ENCODE peak calls at places on chromosomes 11 and 22, in nine cellular contexts. One of them, this sample, is unnamed.

GRCh38 chr11:25794804-25795203 is 537.1 kb upstream of the ANO3 start:
- DNase-seq in psoas muscle: no peak
- DNase-seq in IMR-90: no peak
- DNase-seq in adrenal gland: no peak
- DNase-seq in H1: no peak
- DNase-seq in endothelial cell of umbilical vein: no peak
- DNase-seq in cardiac muscle cell: no peak
- DNase-seq in A549: no peak
- DNase-seq in ascending aorta: no peak
- DNase-seq in this sample: no peak

GRCh38 chr11:76984741-76985140 is 49.5 kb upstream of the B3GNT6 start:
- DNase-seq in psoas muscle: no peak
- DNase-seq in IMR-90: no peak
- DNase-seq in adrenal gland: no peak
- DNase-seq in H1: no peak
- DNase-seq in endothelial cell of umbilical vein: no peak
- DNase-seq in cardiac muscle cell: no peak
- DNase-seq in A549: no peak
- DNase-seq in ascending aorta: no peak
- DNase-seq in this sample: no peak

GRCh38 chr11:75513250-75513649 is 12.5 kb downstream of the GDPD5 start:
- DNase-seq in psoas muscle: no peak
- DNase-seq in IMR-90: peak; percentile 92
- DNase-seq in adrenal gland: no peak
- DNase-seq in H1: no peak
- DNase-seq in endothelial cell of umbilical vein: peak; percentile 53
- DNase-seq in cardiac muscle cell: peak; percentile 48
- DNase-seq in A549: peak; percentile 38
- DNase-seq in ascending aorta: no peak
- DNase-seq in this sample: no peak

GRCh38 chr11:104873252-104873651 is 25.0 kb downstream of the CASP12 start:
- DNase-seq in psoas muscle: no peak
- DNase-seq in IMR-90: no peak
- DNase-seq in adrenal gland: no peak
- DNase-seq in H1: no peak
- DNase-seq in endothelial cell of umbilical vein: no peak
- DNase-seq in cardiac muscle cell: no peak
- DNase-seq in A549: no peak
- DNase-seq in ascending aorta: no peak
- DNase-seq in this sample: no peak

GRCh38 chr11:61473370-61474025 is 35.1 kb upstream of the LRRC10B start:
- DNase-seq in psoas muscle: no peak
- DNase-seq in IMR-90: peak; percentile 28
- DNase-seq in adrenal gland: no peak
- DNase-seq in H1: no peak
- DNase-seq in endothelial cell of umbilical vein: no peak
- DNase-seq in cardiac muscle cell: peak; percentile 32
- DNase-seq in A549: no peak
- DNase-seq in ascending aorta: no peak
- DNase-seq in this sample: no peak

GRCh38 chr11:60795291-60795690 is 10.2 kb downstream of the MS4A10 start:
- DNase-seq in psoas muscle: peak; percentile 26
- DNase-seq in IMR-90: no peak
- DNase-seq in adrenal gland: no peak
- DNase-seq in H1: no peak
- DNase-seq in endothelial cell of umbilical vein: no peak
- DNase-seq in cardiac muscle cell: no peak
- DNase-seq in A549: no peak
- DNase-seq in ascending aorta: no peak
- DNase-seq in this sample: no peak

GRCh38 chr11:121141051-121141450 is 40.0 kb downstream of the TECTA start:
- DNase-seq in psoas muscle: no peak
- DNase-seq in IMR-90: peak; percentile 4
- DNase-seq in adrenal gland: no peak
- DNase-seq in H1: no peak
- DNase-seq in endothelial cell of umbilical vein: no peak
- DNase-seq in cardiac muscle cell: no peak
- DNase-seq in A549: no peak
- DNase-seq in ascending aorta: no peak
- DNase-seq in this sample: no peak

GRCh38 chr11:15194671-15195415 is 80.1 kb downstream of the INSC start:
- DNase-seq in psoas muscle: no peak
- DNase-seq in IMR-90: peak; percentile 82
- DNase-seq in adrenal gland: no peak
- DNase-seq in H1: peak; percentile 2
- DNase-seq in endothelial cell of umbilical vein: no peak
- DNase-seq in cardiac muscle cell: no peak
- DNase-seq in A549: no peak
- DNase-seq in ascending aorta: no peak
- DNase-seq in this sample: no peak

GRCh38 chr11:11724994-11725393 is 103.2 kb upstream of the GALNT18 start:
- DNase-seq in psoas muscle: no peak
- DNase-seq in IMR-90: no peak
- DNase-seq in adrenal gland: no peak
- DNase-seq in H1: no peak
- DNase-seq in endothelial cell of umbilical vein: no peak
- DNase-seq in cardiac muscle cell: no peak
- DNase-seq in A549: no peak
- DNase-seq in ascending aorta: no peak
- DNase-seq in this sample: no peak

GRCh38 chr22:20430101-20430640 is 7.5 kb downstream of the SCARF2 start:
- DNase-seq in psoas muscle: peak; percentile 55
- DNase-seq in IMR-90: no peak
- DNase-seq in adrenal gland: no peak
- DNase-seq in H1: no peak
- DNase-seq in endothelial cell of umbilical vein: no peak
- DNase-seq in cardiac muscle cell: no peak
- DNase-seq in A549: no peak
- DNase-seq in ascending aorta: no peak
- DNase-seq in this sample: no peak

DNA sequence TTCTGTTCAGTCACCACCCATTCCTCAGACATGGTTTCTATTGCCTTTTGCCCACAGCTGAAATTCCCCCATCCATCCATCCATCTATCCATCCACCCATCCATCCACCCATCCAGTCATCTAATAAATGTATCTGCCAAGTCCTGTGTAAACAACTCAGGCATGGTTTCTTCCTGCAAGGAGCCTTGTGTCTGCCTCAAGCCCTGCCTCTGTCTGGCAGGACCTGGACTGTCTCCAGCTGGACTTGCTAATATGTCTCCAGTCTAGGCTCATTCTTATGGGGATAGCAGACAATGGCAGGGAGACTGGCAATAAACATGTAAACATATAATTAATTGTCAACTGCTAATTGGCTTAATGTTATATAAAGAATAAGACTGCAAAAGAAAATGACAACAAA is 64.7 kb upstream of the AMPD3 start:
- DNase-seq in psoas muscle: no peak
- DNase-seq in IMR-90: no peak
- DNase-seq in adrenal gland: no peak
- DNase-seq in H1: peak; percentile 13
- DNase-seq in endothelial cell of umbilical vein: peak; percentile 43
- DNase-seq in cardiac muscle cell: no peak
- DNase-seq in A549: no peak
- DNase-seq in ascending aorta: no peak
- DNase-seq in this sample: no peak
- H3K4me1 ChIP-seq in psoas muscle: peaks cover 11% of the 10 kb centered on the region
- H3K4me1 ChIP-seq in IMR-90: peaks cover 51% of the 10 kb centered on the region
- H3K4me1 ChIP-seq in adrenal gland: no peaks in the 10 kb centered on the region
- H3K4me1 ChIP-seq in H1: peaks cover 6% of the 10 kb centered on the region
- H3K4me1 ChIP-seq in endothelial cell of umbilical vein: no peaks in the 10 kb centered on the region
- H3K4me1 ChIP-seq in cardiac muscle cell: no peaks in the 10 kb centered on the region
- H3K4me1 ChIP-seq in A549: peaks cover 64% of the 10 kb centered on the region
- H3K4me1 ChIP-seq in ascending aorta: peaks cover 6% of the 10 kb centered on the region
- H3K4me1 ChIP-seq in this sample: peaks cover 7% of the 10 kb centered on the region

GRCh38 chr11:35617316-35617686 is 959 bp upstream of the FJX1 start:
- DNase-seq in psoas muscle: no peak
- DNase-seq in IMR-90: no peak
- DNase-seq in adrenal gland: no peak
- DNase-seq in H1: no peak
- DNase-seq in endothelial cell of umbilical vein: no peak
- DNase-seq in cardiac muscle cell: no peak
- DNase-seq in A549: no peak
- DNase-seq in ascending aorta: no peak
- DNase-seq in this sample: no peak
- H3K27ac ChIP-seq in psoas muscle: no peak overlapping the region
- H3K27ac ChIP-seq in IMR-90: peak overlapping the region; percentile 90
- H3K27ac ChIP-seq in adrenal gland: peak overlapping the region; percentile 93
- H3K27ac ChIP-seq in H1: no peak overlapping the region
- H3K27ac ChIP-seq in endothelial cell of umbilical vein: peak overlapping the region; percentile 92
- H3K27ac ChIP-seq in cardiac muscle cell: no peak overlapping the region
- H3K27ac ChIP-seq in A549: peak overlapping the region; percentile 97
- H3K27ac ChIP-seq in ascending aorta: no peak overlapping the region
- H3K27ac ChIP-seq in this sample: no peak overlapping the region

DNA sequence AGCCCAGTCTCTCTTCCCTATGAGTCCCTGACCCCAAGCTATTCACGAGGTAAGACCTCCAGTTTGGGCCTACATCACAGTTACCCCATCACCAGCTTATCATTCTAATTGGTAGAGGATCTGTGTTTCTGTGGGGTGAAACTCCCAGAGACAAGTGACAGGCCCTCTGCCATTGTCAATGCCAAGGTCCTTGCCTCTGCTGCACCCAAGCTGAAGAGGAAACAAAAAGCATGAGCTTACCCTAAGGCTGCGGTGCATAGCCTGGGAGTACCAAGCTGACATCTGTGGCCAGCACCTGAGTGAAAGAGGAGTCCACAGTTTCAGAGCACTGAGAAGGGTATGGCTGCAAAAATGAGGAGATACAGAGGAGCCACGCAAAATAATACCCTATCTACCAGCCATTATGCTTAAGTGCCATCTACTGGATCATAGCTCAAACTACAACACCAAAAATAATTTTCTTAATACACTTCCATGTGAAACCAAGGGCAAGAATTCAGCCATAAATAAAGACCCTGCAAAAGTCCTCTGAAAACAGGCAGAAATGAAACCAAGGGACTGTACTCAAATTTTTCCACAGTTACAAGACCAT is 62.3 kb upstream of the ANO5 start:
- DNase-seq in psoas muscle: no peak
- DNase-seq in IMR-90: no peak
- DNase-seq in adrenal gland: no peak
- DNase-seq in H1: peak; percentile 49
- DNase-seq in endothelial cell of umbilical vein: no peak
- DNase-seq in cardiac muscle cell: no peak
- DNase-seq in A549: no peak
- DNase-seq in ascending aorta: no peak
- DNase-seq in this sample: no peak
- TF ChIP-seq CTCF in psoas muscle: peak; percentile 64
- TF ChIP-seq CTCF in IMR-90: peak; percentile 14
- TF ChIP-seq CTCF in adrenal gland: peak; percentile 24
- TF ChIP-seq CTCF in H1: peak; percentile 53
- TF ChIP-seq CTCF in endothelial cell of umbilical vein: no peak
- TF ChIP-seq CTCF in cardiac muscle cell: no peak
- TF ChIP-seq CTCF in A549: peak; percentile 52
- TF ChIP-seq CTCF in ascending aorta: peak; percentile 44
- TF ChIP-seq CTCF in this sample: peak; percentile 47

GRCh38 chr11:7577883-7578242 is 64.1 kb downstream of the PPFIBP2 start:
- DNase-seq in psoas muscle: no peak
- DNase-seq in IMR-90: peak; percentile 49
- DNase-seq in adrenal gland: no peak
- DNase-seq in H1: no peak
- DNase-seq in endothelial cell of umbilical vein: peak; percentile 57
- DNase-seq in cardiac muscle cell: peak; percentile 72
- DNase-seq in A549: no peak
- DNase-seq in ascending aorta: no peak
- DNase-seq in this sample: no peak

GRCh38 chr11:7578276-7578955 is 64.6 kb downstream of the PPFIBP2 start:
- DNase-seq in psoas muscle: no peak
- DNase-seq in IMR-90: no peak
- DNase-seq in adrenal gland: no peak
- DNase-seq in H1: no peak
- DNase-seq in endothelial cell of umbilical vein: no peak
- DNase-seq in cardiac muscle cell: no peak
- DNase-seq in A549: no peak
- DNase-seq in ascending aorta: no peak
- DNase-seq in this sample: no peak

GRCh38 chr11:7576671-7577225 is 62.9 kb downstream of the PPFIBP2 start:
- DNase-seq in psoas muscle: peak; percentile 60
- DNase-seq in IMR-90: peak; percentile 47
- DNase-seq in adrenal gland: no peak
- DNase-seq in H1: no peak
- DNase-seq in endothelial cell of umbilical vein: peak; percentile 41
- DNase-seq in cardiac muscle cell: peak; percentile 63
- DNase-seq in A549: no peak
- DNase-seq in ascending aorta: peak; percentile 16
- DNase-seq in this sample: peak; percentile 67

GRCh38 chr11:7577226-7577882 is 63.6 kb downstream of the PPFIBP2 start:
- DNase-seq in psoas muscle: peak; percentile 72
- DNase-seq in IMR-90: no peak
- DNase-seq in adrenal gland: no peak
- DNase-seq in H1: no peak
- DNase-seq in endothelial cell of umbilical vein: no peak
- DNase-seq in cardiac muscle cell: peak; percentile 66
- DNase-seq in A549: no peak
- DNase-seq in ascending aorta: no peak
- DNase-seq in this sample: peak; percentile 63

DNA sequence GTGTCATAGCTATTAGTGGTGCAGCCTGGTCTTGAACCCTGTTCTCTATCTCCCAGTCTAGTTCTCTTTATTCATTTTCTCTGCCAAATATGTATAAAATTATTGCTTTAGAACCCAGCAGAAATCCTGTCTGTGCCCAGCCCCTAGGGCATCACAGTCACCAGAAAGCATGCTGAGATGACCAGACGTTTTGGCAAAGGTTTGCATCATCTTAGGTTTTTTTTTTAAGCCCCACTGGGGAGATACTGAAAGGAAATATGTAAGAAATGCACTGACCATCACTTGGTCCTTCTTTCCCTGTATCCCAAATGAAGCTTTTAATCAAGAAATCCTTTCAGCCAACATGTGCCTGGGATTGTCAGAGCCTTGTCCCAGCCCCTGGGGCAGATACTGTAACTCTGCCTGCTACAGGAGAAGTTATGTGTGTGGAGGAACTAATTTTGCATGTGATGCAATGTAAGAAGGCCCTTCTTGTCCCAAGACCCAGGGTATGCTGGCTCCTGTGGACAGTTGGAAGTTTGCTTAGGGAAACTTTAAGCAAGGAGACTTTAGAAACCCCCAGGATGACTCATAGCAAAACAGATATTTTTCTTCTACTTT is 65.5 kb downstream of the PPFIBP2 start:
- DNase-seq in psoas muscle: no peak
- DNase-seq in IMR-90: peak; percentile 57
- DNase-seq in adrenal gland: no peak
- DNase-seq in H1: no peak
- DNase-seq in endothelial cell of umbilical vein: no peak
- DNase-seq in cardiac muscle cell: peak; percentile 70
- DNase-seq in A549: no peak
- DNase-seq in ascending aorta: no peak
- DNase-seq in this sample: no peak
- H3K4me1 ChIP-seq in psoas muscle: peaks cover 82% of the 10 kb centered on the region
- H3K4me1 ChIP-seq in IMR-90: peaks cover 35% of the 10 kb centered on the region
- H3K4me1 ChIP-seq in adrenal gland: peaks cover 5% of the 10 kb centered on the region
- H3K4me1 ChIP-seq in H1: peaks cover 34% of the 10 kb centered on the region
- H3K4me1 ChIP-seq in endothelial cell of umbilical vein: peaks cover 12% of the 10 kb centered on the region
- H3K4me1 ChIP-seq in cardiac muscle cell: peaks cover 27% of the 10 kb centered on the region
- H3K4me1 ChIP-seq in A549: peaks cover 67% of the 10 kb centered on the region
- H3K4me1 ChIP-seq in ascending aorta: peaks cover 16% of the 10 kb centered on the region
- H3K4me1 ChIP-seq in this sample: peaks cover 85% of the 10 kb centered on the region

GRCh38 chr11:66373261-66373660 is 1.7 kb upstream of the SLC29A2 start:
- DNase-seq in psoas muscle: peak; percentile 78
- DNase-seq in IMR-90: no peak
- DNase-seq in adrenal gland: no peak
- DNase-seq in H1: no peak
- DNase-seq in endothelial cell of umbilical vein: no peak
- DNase-seq in cardiac muscle cell: no peak
- DNase-seq in A549: no peak
- DNase-seq in ascending aorta: no peak
- DNase-seq in this sample: peak; percentile 61
- H3K27ac ChIP-seq in psoas muscle: peak overlapping the region; percentile 93
- H3K27ac ChIP-seq in IMR-90: no peak overlapping the region
- H3K27ac ChIP-seq in adrenal gland: no peak overlapping the region
- H3K27ac ChIP-seq in H1: no peak overlapping the region
- H3K27ac ChIP-seq in endothelial cell of umbilical vein: no peak overlapping the region
- H3K27ac ChIP-seq in cardiac muscle cell: peak overlapping the region; percentile 95
- H3K27ac ChIP-seq in A549: peak overlapping the region; percentile 84
- H3K27ac ChIP-seq in ascending aorta: no peak overlapping the region
- H3K27ac ChIP-seq in this sample: no peak overlapping the region